ENCODE peak calls at places on chromosomes 11 and 22, in nine cellular contexts. F, O, K, X, S, V, U, H and T are unnamed samples.

GRCh38 chr11:3735827-3736226 is 61.5 kb downstream of the NUP98 start:
- DNase-seq in F (no peak), O (no peak), K (no peak), X (no peak), S (no peak), V (no peak), U (no peak), H (no peak), T (no peak)

GRCh38 chr11:12853652-12854296 is 155.3 kb upstream of the RASSF10 start:
- DNase-seq in F (no peak), O (no peak), K (no peak), X (no peak), S (no peak), V (no peak), U (no peak), H (peak), T (no peak)

GRCh38 chr11:46914363-46914762 is 4.0 kb downstream of the LRP4 start:
- DNase-seq in F (no peak), O (peak), K (no peak), X (no peak), S (no peak), V (no peak), U (no peak), H (peak), T (no peak)

GRCh38 chr22:35195821-35196220 is 61.5 kb upstream of the HMGXB4 start:
- DNase-seq in F (no peak), O (no peak), K (no peak), X (no peak), S (no peak), V (no peak), U (no peak), H (no peak), T (no peak)

GRCh38 chr11:87462171-87462570 is 424.4 kb downstream of the TMEM135 start:
- DNase-seq in F (no peak), O (no peak), K (no peak), X (no peak), S (no peak), V (no peak), U (no peak), H (no peak), T (no peak)

GRCh38 chr11:19311306-19312030 is 70.7 kb upstream of the E2F8 start:
- DNase-seq in F (peak), O (peak), K (peak), X (peak), S (peak), V (no peak), U (no peak), H (peak), T (peak)

GRCh38 chr22:45870011-45870410 is 107.0 kb downstream of the WNT7B start:
- DNase-seq in F (no peak), O (no peak), K (no peak), X (no peak), S (no peak), V (no peak), U (no peak), H (no peak), T (no peak)

GRCh38 chr11:129590030-129590752 is 214.5 kb downstream of the BARX2 start:
- DNase-seq in F (no peak), O (no peak), K (peak), X (no peak), S (no peak), V (no peak), U (no peak), H (peak), T (no peak)

GRCh38 chr11:94171693-94172440 is 43.2 kb downstream of the PANX1 start:
- DNase-seq in F (no peak), O (peak), K (peak), X (peak), S (peak), V (no peak), U (no peak), H (no peak), T (peak)

GRCh38 chr22:48690583-48691317 is 1136.9 kb downstream of the BRD1 start:
- DNase-seq in F (no peak), O (no peak), K (no peak), X (no peak), S (no peak), V (no peak), U (no peak), H (no peak), T (no peak)

GRCh38 chr22:29382575-29383328 is 5.6 kb downstream of the AP1B1 start:
- DNase-seq in F (no peak), O (no peak), K (no peak), X (peak), S (no peak), V (no peak), U (no peak), H (no peak), T (no peak)

GRCh38 chr11:98495016-98495415 is 525.7 kb upstream of the CNTN5 start:
- DNase-seq in F (no peak), O (no peak), K (no peak), X (no peak), S (no peak), V (no peak), U (no peak), H (no peak), T (no peak)

GRCh38 chr11:60288531-60288930 is 8.1 kb downstream of the MS4A4A start:
- DNase-seq in F (no peak), O (no peak), K (no peak), X (no peak), S (no peak), V (no peak), U (no peak), H (no peak), T (no peak)

GRCh38 chr11:11378184-11378940 is 25.3 kb upstream of the CSNK2A3 start:
- DNase-seq in F (no peak), O (no peak), K (no peak), X (no peak), S (no peak), V (no peak), U (no peak), H (no peak), T (no peak)

GRCh38 chr22:37636186-37636948 is 3.1 kb upstream of the SH3BP1 start:
- DNase-seq in F (no peak), O (no peak), K (no peak), X (no peak), S (no peak), V (peak), U (no peak), H (no peak), T (no peak)

GRCh38 chr11:9903579-9903978 is 239.7 kb downstream of the SWAP70 start:
- DNase-seq in F (no peak), O (no peak), K (no peak), X (no peak), S (no peak), V (no peak), U (no peak), H (no peak), T (no peak)

GRCh38 chr11:120180571-120181445 is 30.0 kb upstream of the OAF start:
- DNase-seq in F (no peak), O (no peak), K (peak), X (no peak), S (no peak), V (no peak), U (no peak), H (peak), T (no peak)